ENCODE peak calls at places on chromosomes 13 and 19, in six cellular contexts. C is cardiac muscle cell, I is pancreas, K is GM12878, X is endodermal cell, S is colonic mucosa. H is an unnamed sample.

GRCh38 chr13:25473864-25474263 is 102.1 kb downstream of the ATP8A2 start:
- DNase-seq in C (no peak), I (no peak), K (no peak), X (no peak), S (no peak), H (no peak)

GRCh38 chr13:64697226-64697625 is 2532.9 kb downstream of the PCDH9 start:
- DNase-seq in C (peak; percentile 51), I (no peak), K (no peak), X (no peak), S (no peak), H (no peak)

GRCh38 chr19:44600466-44600865 is 12.9 kb upstream of the IGSF23 start:
- DNase-seq in C (no peak), I (no peak), K (no peak), X (no peak), S (no peak), H (no peak)

GRCh38 chr13:59734393-59734792 is 429.3 kb downstream of the DIAPH3 start:
- DNase-seq in C (no peak), I (no peak), K (peak; percentile 93), X (no peak), S (no peak), H (peak; percentile 63)

GRCh38 chr19:28880735-28881401 is 332.1 kb downstream of the UQCRFS1 start:
- DNase-seq in C (no peak), I (no peak), K (no peak), X (peak; percentile 77), S (no peak), H (no peak)

GRCh38 chr13:54607421-54607820 is 1578.8 kb downstream of the OLFM4 start:
- DNase-seq in C (no peak), I (no peak), K (no peak), X (no peak), S (no peak), H (no peak)

GRCh38 chr13:51230473-51231105 is 8.4 kb downstream of the FAM124A start:
- DNase-seq in C (peak; percentile 89), I (no peak), K (no peak), X (peak; percentile 58), S (peak; percentile 36), H (no peak)

GRCh38 chr19:32339988-32340874 is 5.2 kb upstream of the ZNF507 start:
- DNase-seq in C (peak; percentile 61), I (peak; percentile 71), K (no peak), X (peak; percentile 86), S (peak; percentile 66), H (no peak)

GRCh38 chr13:85278851-85279250 is 520.4 kb downstream of the SLITRK6 start:
- DNase-seq in C (no peak), I (no peak), K (no peak), X (no peak), S (no peak), H (no peak)

GRCh38 chr13:96279904-96280303 is 190.0 kb downstream of the HS6ST3 start:
- DNase-seq in C (no peak), I (no peak), K (no peak), X (no peak), S (no peak), H (no peak)

GRCh38 chr13:34678154-34678553 is 263.9 kb upstream of the NBEA start:
- DNase-seq in C (peak; percentile 65), I (no peak), K (no peak), X (no peak), S (no peak), H (no peak)

GRCh38 chr13:87274209-87274819 is 396.9 kb upstream of the SLITRK5 start:
- DNase-seq in C (peak; percentile 51), I (no peak), K (no peak), X (peak; percentile 82), S (peak; percentile 21), H (no peak)

GRCh38 chr19:2312819-2313501 is 5.0 kb upstream of the LINGO3 start:
- DNase-seq in C (no peak), I (no peak), K (no peak), X (no peak), S (no peak), H (no peak)

GRCh38 chr19:21482863-21483276 is 22.5 kb upstream of the ZNF429 start:
- DNase-seq in C (peak; percentile 54), I (peak; percentile 83), K (no peak), X (peak; percentile 80), S (peak; percentile 45), H (peak; percentile 50)

DNA sequence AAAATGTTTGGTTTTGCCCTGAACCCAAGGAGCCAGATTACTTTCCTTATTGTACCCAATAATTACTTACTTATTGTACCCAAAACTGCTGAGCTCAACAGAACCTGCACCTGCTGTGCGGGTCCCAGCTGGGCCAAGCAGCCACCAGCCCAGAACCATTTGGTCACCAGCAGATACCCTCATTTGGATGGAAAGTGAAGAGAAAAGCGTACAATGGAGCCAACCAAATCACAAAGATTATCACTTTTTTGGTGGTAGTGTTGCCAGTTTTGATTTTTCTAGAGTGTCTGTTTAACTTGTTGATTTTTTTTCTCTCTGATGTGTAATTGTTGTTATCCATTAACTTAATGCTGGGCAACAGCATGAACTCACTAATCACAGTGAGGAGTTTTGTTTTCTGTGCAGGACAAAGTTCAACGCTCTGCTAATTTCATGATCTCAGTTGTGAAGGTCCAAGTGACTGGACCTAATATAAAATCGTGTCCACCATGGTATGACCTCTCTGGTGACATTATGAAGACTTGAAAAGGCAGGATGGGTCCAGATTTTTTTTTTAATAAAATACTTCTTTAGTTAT is 23.8 kb downstream of the SPATA13 start:
- DNase-seq in C (no peak), I (no peak), K (no peak), X (no peak), S (peak; percentile 45), H (no peak)
- H3K4me3 ChIP-seq in C (no peak overlapping the region), I (peak overlapping the region; percentile 22), K (no peak overlapping the region), X (no peak overlapping the region), S (peak overlapping the region; percentile 8), H (no peak overlapping the region)

GRCh38 chr19:40217921-40218890 is at the start of gene TTC9B:
- DNase-seq in C (no peak), I (peak; percentile 75), K (no peak), X (peak; percentile 89), S (no peak), H (peak; percentile 54)
- TF ChIP-seq CTCF in C (no peak), I (no peak), K (no peak), X (no peak), S (no peak), H (no peak)

GRCh38 chr13:113476811-113477210 is 13.7 kb downstream of the DCUN1D2 start:
- DNase-seq in C (no peak), I (no peak), K (no peak), X (peak; percentile 4), S (no peak), H (no peak)

GRCh38 chr13:113474179-113474578 is 16.3 kb downstream of the DCUN1D2 start:
- DNase-seq in C (peak; percentile 95), I (no peak), K (no peak), X (no peak), S (no peak), H (no peak)

GRCh38 chr13:113475911-113476310 is 14.6 kb downstream of the DCUN1D2 start:
- DNase-seq in C (no peak), I (no peak), K (no peak), X (no peak), S (no peak), H (no peak)

GRCh38 chr13:113472355-113473025 is 18.0 kb downstream of the DCUN1D2 start:
- DNase-seq in C (no peak), I (no peak), K (no peak), X (no peak), S (no peak), H (no peak)

DNA sequence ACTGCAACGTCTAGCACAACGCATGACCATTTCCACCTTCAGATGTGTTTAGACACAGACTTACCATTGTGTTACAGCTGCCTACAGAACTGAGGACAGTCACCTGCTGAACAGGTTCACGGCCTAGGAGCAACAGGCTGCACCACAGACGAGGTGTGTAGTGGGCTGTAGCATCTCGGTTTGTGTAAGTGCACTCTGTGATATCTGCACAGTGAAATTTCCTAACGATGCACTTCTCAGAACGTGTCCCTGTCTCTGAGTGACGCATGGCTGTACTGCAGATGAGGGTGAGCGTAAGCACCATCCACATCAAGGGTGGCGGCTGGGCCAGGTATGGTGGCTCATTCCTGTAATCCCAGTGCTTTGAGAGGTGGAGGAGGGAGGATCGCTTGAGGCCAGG is 15.2 kb downstream of the DCUN1D2 start:
- DNase-seq in C (no peak), I (no peak), K (no peak), X (no peak), S (no peak), H (no peak)
- H3K36me3 ChIP-seq in C (peaks cover 34% of the 10 kb centered on the region), I (no peaks in the 10 kb centered on the region), K (peaks cover 9% of the 10 kb centered on the region), X (peaks cover 74% of the 10 kb centered on the region), S (no peaks in the 10 kb centered on the region), H (peaks cover 15% of the 10 kb centered on the region)

DNA sequence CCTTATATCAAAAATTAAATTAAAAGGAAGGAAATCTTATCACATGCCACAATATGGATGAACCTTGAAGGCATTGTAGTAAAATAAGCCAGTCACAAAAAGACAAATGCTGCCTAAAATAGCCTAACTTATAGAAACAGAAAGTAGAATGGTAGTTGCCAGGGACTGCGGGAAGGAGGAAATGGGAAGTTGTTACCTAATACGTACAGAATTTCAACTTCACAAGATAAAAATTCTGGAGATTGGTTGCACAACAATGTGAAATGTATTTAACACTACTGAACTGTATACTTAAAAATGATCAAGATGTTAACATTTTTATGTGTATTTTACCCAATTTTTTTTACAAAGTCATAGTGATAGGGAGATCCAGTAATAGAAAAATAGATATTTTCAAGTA is 10.2 kb upstream of the N4BP2L2 start:
- DNase-seq in C (peak; percentile 86), I (no peak), K (no peak), X (no peak), S (no peak), H (no peak)
- H3K4me3 ChIP-seq in C (no peak overlapping the region), I (no peak overlapping the region), K (no peak overlapping the region), X (no peak overlapping the region), S (no peak overlapping the region), H (no peak overlapping the region)

GRCh38 chr19:6767357-6768235 is at the start of gene SH2D3A:
- DNase-seq in C (peak; percentile 56), I (peak; percentile 98), K (peak; percentile 92), X (peak; percentile 99), S (peak; percentile 98), H (peak; percentile 93)

GRCh38 chr19:6767081-6767356 is 216 bp downstream of the SH2D3A start:
- DNase-seq in C (no peak), I (no peak), K (no peak), X (no peak), S (peak; percentile 73), H (no peak)

GRCh38 chr19:6766357-6767080 is 716 bp downstream of the SH2D3A start:
- DNase-seq in C (no peak), I (no peak), K (no peak), X (peak; percentile 71), S (no peak), H (no peak)

GRCh38 chr19:6768236-6768785 is 1.1 kb upstream of the SH2D3A start:
- DNase-seq in C (no peak), I (no peak), K (no peak), X (no peak), S (no peak), H (no peak)

DNA sequence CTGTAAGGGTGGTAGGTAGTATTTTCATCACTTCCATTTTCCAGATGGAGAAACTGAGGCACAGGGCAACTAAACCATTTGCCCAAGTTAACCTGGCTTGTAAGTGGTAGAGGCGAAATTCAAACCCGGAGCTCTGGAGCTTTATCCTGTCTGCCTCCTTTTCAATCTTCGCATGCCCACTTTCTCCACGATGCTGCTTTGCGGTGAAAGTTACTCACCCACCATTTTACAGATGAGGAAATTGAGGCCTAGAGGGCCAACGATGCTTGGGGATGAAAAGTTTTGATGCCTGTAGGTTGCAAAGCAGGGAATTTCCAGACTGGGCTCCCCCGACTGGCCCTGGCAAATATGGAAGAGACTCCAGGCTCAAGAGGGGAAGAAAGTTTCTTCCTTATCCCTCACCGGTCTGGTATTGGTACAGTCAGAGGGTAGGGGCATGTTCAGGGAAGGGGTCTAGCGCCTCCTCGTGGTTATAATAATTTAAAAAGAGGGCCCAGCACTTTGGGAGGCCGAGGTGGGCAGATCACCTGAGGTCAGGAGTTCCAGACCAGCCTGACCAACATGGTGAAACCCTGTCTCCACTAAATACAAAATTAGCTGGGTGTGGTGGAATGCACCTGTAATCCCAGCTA is 1.9 kb upstream of the SH2D3A start:
- DNase-seq in C (peak; percentile 44), I (no peak), K (no peak), X (peak; percentile 74), S (no peak), H (no peak)
- TF ChIP-seq CTCF in C (peak; percentile 37), I (peak; percentile 5), K (peak; percentile 31), X (peak; percentile 76), S (peak; percentile 43), H (peak; percentile 41)

H was measured in GM06990.